ENCODE peak calls at places on chromosomes 11 and 22, in ten cellular contexts. U is stimulated activated naive CD8-positive, alpha-beta T cell treated with anti-CD3 and anti-CD28 coated beads, Interleukin-15, Interleukin-2, amounts not matched to agents 100 U/mL and 50 U/mL, for 24 hours; X is astrocyte of the cerebellum; W is left ventricle myocardium superior; K is substantia nigra; Q is M059J; G is B cell; Y is GDM1; F is chondrocyte; Z is GM23248. S is an unnamed sample.

GRCh38 chr11:84780689-84781293 is 846.4 kb downstream of the DLG2 start:
- DNase-seq in U (no peak), X (peak; percentile 28), W (no peak), K (no peak), Q (peak; percentile 19), G (no peak), Y (peak; percentile 5), F (no peak), Z (peak; percentile 60), S (no peak)

GRCh38 chr22:43293259-43293658 is 49.9 kb downstream of the SCUBE1 start:
- DNase-seq in U (no peak), X (no peak), W (no peak), K (no peak), Q (peak; percentile 45), G (no peak), Y (no peak), F (no peak), Z (peak; percentile 77), S (no peak)

GRCh38 chr11:114036156-114036811 is 23.2 kb upstream of the ZBTB16 start:
- DNase-seq in U (peak; percentile 64), X (peak; percentile 29), W (peak; percentile 93), K (peak; percentile 65), Q (peak; percentile 52), G (peak; percentile 70), Y (no peak), F (no peak), Z (peak; percentile 84), S (peak; percentile 17)

GRCh38 chr11:2929511-2929879 is 275 bp upstream of the PHLDA2 start:
- DNase-seq in U (peak; percentile 78), X (no peak), W (peak; percentile 66), K (no peak), Q (peak; percentile 78), G (peak; percentile 73), Y (no peak), F (peak; percentile 90), Z (peak; percentile 91), S (no peak)

GRCh38 chr22:50694766-50695420 is 22.3 kb downstream of the SHANK3 start:
- DNase-seq in U (no peak), X (no peak), W (peak; percentile 15), K (no peak), Q (no peak), G (no peak), Y (no peak), F (peak; percentile 73), Z (no peak), S (no peak)

GRCh38 chr11:95459268-95460040 is 228.5 kb upstream of the SESN3 start:
- DNase-seq in U (no peak), X (peak; percentile 23), W (no peak), K (no peak), Q (peak; percentile 5), G (no peak), Y (no peak), F (no peak), Z (peak; percentile 64), S (no peak)

GRCh38 chr11:74030668-74031309 is 21.9 kb upstream of the UCP3 start:
- DNase-seq in U (no peak), X (no peak), W (no peak), K (no peak), Q (no peak), G (no peak), Y (no peak), F (no peak), Z (no peak), S (no peak)

GRCh38 chr11:27972432-27973170 is 135.4 kb downstream of the KIF18A start:
- DNase-seq in U (no peak), X (no peak), W (no peak), K (no peak), Q (peak; percentile 65), G (no peak), Y (no peak), F (no peak), Z (no peak), S (no peak)

GRCh38 chr11:6566704-6567370 is 36.6 kb downstream of the RRP8 start:
- DNase-seq in U (no peak), X (no peak), W (peak; percentile 53), K (no peak), Q (peak; percentile 9), G (no peak), Y (no peak), F (no peak), Z (no peak), S (no peak)

GRCh38 chr11:69055598-69056516 is 7.1 kb downstream of the TPCN2 start:
- DNase-seq in U (peak; percentile 54), X (no peak), W (peak; percentile 77), K (peak; percentile 18), Q (no peak), G (peak; percentile 89), Y (no peak), F (no peak), Z (no peak), S (peak; percentile 62)

GRCh38 chr11:130465259-130465658 is 16.8 kb downstream of the ADAMTS15 start:
- DNase-seq in U (no peak), X (no peak), W (no peak), K (no peak), Q (no peak), G (no peak), Y (no peak), F (no peak), Z (peak; percentile 44), S (no peak)

GRCh38 chr11:67195971-67196418 is 70.3 kb upstream of the GRK2 start:
- DNase-seq in U (no peak), X (no peak), W (no peak), K (no peak), Q (peak; percentile 85), G (no peak), Y (no peak), F (no peak), Z (peak; percentile 89), S (peak; percentile 66)

GRCh38 chr11:57643802-57644201 is 5.9 kb downstream of the YPEL4 start:
- DNase-seq in U (no peak), X (no peak), W (no peak), K (no peak), Q (peak; percentile 20), G (no peak), Y (no peak), F (no peak), Z (no peak), S (no peak)

GRCh38 chr11:98099371-98099770 is 921.4 kb upstream of the CNTN5 start:
- DNase-seq in U (no peak), X (no peak), W (no peak), K (no peak), Q (peak; percentile 28), G (no peak), Y (no peak), F (no peak), Z (no peak), S (no peak)

GRCh38 chr11:112363527-112363926 is 102.9 kb upstream of the PLET1 start:
- DNase-seq in U (no peak), X (no peak), W (no peak), K (no peak), Q (peak; percentile 80), G (no peak), Y (no peak), F (no peak), Z (peak; percentile 65), S (no peak)

GRCh38 chr11:66676931-66677598 is 622 bp downstream of the RBM4B start:
- DNase-seq in U (no peak), X (no peak), W (no peak), K (peak; percentile 44), Q (no peak), G (no peak), Y (no peak), F (peak; percentile 8), Z (peak; percentile 49), S (no peak)

GRCh38 chr11:44125598-44125997 is 30.1 kb downstream of the EXT2 start:
- DNase-seq in U (no peak), X (no peak), W (no peak), K (no peak), Q (no peak), G (no peak), Y (no peak), F (no peak), Z (no peak), S (no peak)

GRCh38 chr11:34302046-34302921 is 55.5 kb downstream of the ABTB2 start:
- DNase-seq in U (peak; percentile 10), X (peak; percentile 98), W (no peak), K (no peak), Q (peak; percentile 100), G (no peak), Y (peak; percentile 28), F (no peak), Z (peak; percentile 94), S (peak; percentile 22)

GRCh38 chr11:133928628-133929059 is 28.1 kb downstream of the IGSF9B start:
- DNase-seq in U (peak; percentile 74), X (no peak), W (no peak), K (no peak), Q (peak; percentile 9), G (no peak), Y (no peak), F (no peak), Z (peak; percentile 14), S (peak; percentile 5)

GRCh38 chr11:78783846-78784245 is 209.2 kb upstream of the NARS2 start:
- DNase-seq in U (no peak), X (no peak), W (no peak), K (no peak), Q (no peak), G (no peak), Y (no peak), F (no peak), Z (no peak), S (no peak)

GRCh38 chr22:45731041-45731797 is 59.6 kb downstream of the ATXN10 start:
- DNase-seq in U (no peak), X (no peak), W (no peak), K (no peak), Q (peak; percentile 65), G (no peak), Y (no peak), F (no peak), Z (peak; percentile 58), S (no peak)

GRCh38 chr22:48751539-48752437 is 1075.9 kb downstream of the BRD1 start:
- DNase-seq in U (no peak), X (no peak), W (no peak), K (no peak), Q (no peak), G (peak; percentile 35), Y (no peak), F (peak; percentile 83), Z (no peak), S (no peak)

GRCh38 chr22:38970548-38970947 is 11.6 kb upstream of the APOBEC3B start:
- DNase-seq in U (no peak), X (no peak), W (no peak), K (no peak), Q (no peak), G (no peak), Y (no peak), F (no peak), Z (no peak), S (no peak)

GRCh38 chr11:95231881-95232605 is 1.0 kb upstream of the SESN3 start:
- DNase-seq in U (peak; percentile 73), X (no peak), W (peak; percentile 76), K (peak; percentile 60), Q (peak; percentile 12), G (peak; percentile 39), Y (no peak), F (peak; percentile 86), Z (peak; percentile 82), S (peak; percentile 72)

GRCh38 chr11:118084247-118084646 is 2.5 kb downstream of the SMIM35 start:
- DNase-seq in U (no peak), X (no peak), W (no peak), K (no peak), Q (no peak), G (no peak), Y (peak; percentile 79), F (no peak), Z (peak; percentile 47), S (peak; percentile 58)

GRCh38 chr22:17085277-17086091 is 684 bp downstream of the IL17RA start:
- DNase-seq in U (peak; percentile 44), X (no peak), W (peak; percentile 68), K (no peak), Q (no peak), G (no peak), Y (no peak), F (no peak), Z (peak; percentile 68), S (no peak)

GRCh38 chr22:37818397-37819099 is 4.6 kb upstream of the GALR3 start:
- DNase-seq in U (peak; percentile 73), X (no peak), W (peak; percentile 78), K (peak; percentile 7), Q (peak; percentile 33), G (peak; percentile 88), Y (no peak), F (peak; percentile 91), Z (peak; percentile 84), S (no peak)

GRCh38 chr11:19793356-19793755 is 80.7 kb downstream of the NAV2 start:
- DNase-seq in U (no peak), X (no peak), W (no peak), K (no peak), Q (no peak), G (no peak), Y (no peak), F (no peak), Z (no peak), S (no peak)

S was measured in HL-60.